ENCODE peak calls at places on chromosomes 13 and 19, in ten cellular contexts. One of them, this sample, is unnamed.

GRCh38 chr13:19862511-19863313 is 737 bp downstream of the ZMYM5 start:
- DNase-seq in BJ: no peak
- DNase-seq in right lobe of liver: no peak
- DNase-seq in lower lobe of right lung: peak; percentile 56
- DNase-seq in HFF-Myc: no peak
- DNase-seq in neural progenitor cell: peak; percentile 66
- DNase-seq in bronchial epithelial cell: peak; percentile 30
- DNase-seq in left lung: peak; percentile 52
- DNase-seq in thoracic aorta: no peak
- DNase-seq in CD8-positive, alpha-beta T cell: peak; percentile 49
- DNase-seq in this sample: peak; percentile 60

GRCh38 chr19:51293571-51294210 is 17.8 kb upstream of the IGLON5 start:
- DNase-seq in lower lobe of right lung: no peak
- DNase-seq in left lung: no peak
- DNase-seq in BJ: no peak
- DNase-seq in neural progenitor cell: no peak
- DNase-seq in thoracic aorta: no peak
- DNase-seq in HFF-Myc: no peak
- DNase-seq in CD8-positive, alpha-beta T cell: no peak
- DNase-seq in bronchial epithelial cell: no peak
- DNase-seq in right lobe of liver: no peak
- DNase-seq in this sample: no peak

GRCh38 chr13:27186295-27186694 is 14.7 kb upstream of the USP12 start:
- DNase-seq in bronchial epithelial cell: peak; percentile 75
- DNase-seq in neural progenitor cell: no peak
- DNase-seq in CD8-positive, alpha-beta T cell: no peak
- DNase-seq in HFF-Myc: no peak
- DNase-seq in thoracic aorta: no peak
- DNase-seq in lower lobe of right lung: no peak
- DNase-seq in BJ: no peak
- DNase-seq in left lung: no peak
- DNase-seq in right lobe of liver: no peak
- DNase-seq in this sample: no peak

GRCh38 chr13:29810898-29811297 is 39.5 kb downstream of the UBL3 start:
- DNase-seq in CD8-positive, alpha-beta T cell: no peak
- DNase-seq in neural progenitor cell: no peak
- DNase-seq in bronchial epithelial cell: no peak
- DNase-seq in left lung: no peak
- DNase-seq in thoracic aorta: no peak
- DNase-seq in HFF-Myc: no peak
- DNase-seq in BJ: no peak
- DNase-seq in lower lobe of right lung: no peak
- DNase-seq in right lobe of liver: no peak
- DNase-seq in this sample: no peak

GRCh38 chr13:26473571-26474230 is 83.8 kb upstream of the WASF3 start:
- DNase-seq in HFF-Myc: no peak
- DNase-seq in bronchial epithelial cell: no peak
- DNase-seq in right lobe of liver: no peak
- DNase-seq in left lung: no peak
- DNase-seq in thoracic aorta: no peak
- DNase-seq in neural progenitor cell: no peak
- DNase-seq in BJ: no peak
- DNase-seq in lower lobe of right lung: no peak
- DNase-seq in CD8-positive, alpha-beta T cell: no peak
- DNase-seq in this sample: no peak

GRCh38 chr19:30666301-30666803 is 294.2 kb downstream of the ZNF536 start:
- DNase-seq in bronchial epithelial cell: no peak
- DNase-seq in right lobe of liver: peak; percentile 58
- DNase-seq in neural progenitor cell: peak; percentile 80
- DNase-seq in lower lobe of right lung: no peak
- DNase-seq in BJ: no peak
- DNase-seq in CD8-positive, alpha-beta T cell: peak; percentile 48
- DNase-seq in HFF-Myc: no peak
- DNase-seq in left lung: no peak
- DNase-seq in thoracic aorta: no peak
- DNase-seq in this sample: no peak

GRCh38 chr19:6723738-6724137 is 3.3 kb upstream of the C3 start:
- DNase-seq in BJ: no peak
- DNase-seq in left lung: no peak
- DNase-seq in bronchial epithelial cell: no peak
- DNase-seq in neural progenitor cell: no peak
- DNase-seq in thoracic aorta: no peak
- DNase-seq in CD8-positive, alpha-beta T cell: no peak
- DNase-seq in right lobe of liver: peak; percentile 12
- DNase-seq in lower lobe of right lung: peak; percentile 45
- DNase-seq in HFF-Myc: no peak
- DNase-seq in this sample: no peak

GRCh38 chr19:7010722-7011593 is 10.3 kb downstream of the MBD3L2B start:
- DNase-seq in right lobe of liver: no peak
- DNase-seq in neural progenitor cell: no peak
- DNase-seq in CD8-positive, alpha-beta T cell: no peak
- DNase-seq in thoracic aorta: no peak
- DNase-seq in bronchial epithelial cell: no peak
- DNase-seq in BJ: no peak
- DNase-seq in lower lobe of right lung: no peak
- DNase-seq in left lung: no peak
- DNase-seq in HFF-Myc: no peak
- DNase-seq in this sample: no peak

GRCh38 chr13:98508280-98509074 is 68.4 kb downstream of the STK24 start:
- DNase-seq in HFF-Myc: no peak
- DNase-seq in thoracic aorta: no peak
- DNase-seq in lower lobe of right lung: no peak
- DNase-seq in left lung: no peak
- DNase-seq in right lobe of liver: no peak
- DNase-seq in neural progenitor cell: no peak
- DNase-seq in BJ: no peak
- DNase-seq in bronchial epithelial cell: peak; percentile 58
- DNase-seq in CD8-positive, alpha-beta T cell: no peak
- DNase-seq in this sample: no peak

GRCh38 chr13:114140131-114140908 is 7.9 kb upstream of the RASA3 start:
- DNase-seq in thoracic aorta: no peak
- DNase-seq in neural progenitor cell: no peak
- DNase-seq in right lobe of liver: peak; percentile 11
- DNase-seq in bronchial epithelial cell: no peak
- DNase-seq in CD8-positive, alpha-beta T cell: peak; percentile 57
- DNase-seq in left lung: no peak
- DNase-seq in lower lobe of right lung: no peak
- DNase-seq in HFF-Myc: no peak
- DNase-seq in BJ: no peak
- DNase-seq in this sample: peak; percentile 74

GRCh38 chr13:110340812-110341444 is 33.8 kb downstream of the COL4A2 start:
- DNase-seq in HFF-Myc: no peak
- DNase-seq in BJ: no peak
- DNase-seq in thoracic aorta: peak; percentile 95
- DNase-seq in lower lobe of right lung: peak; percentile 73
- DNase-seq in left lung: peak; percentile 66
- DNase-seq in neural progenitor cell: no peak
- DNase-seq in right lobe of liver: peak; percentile 74
- DNase-seq in bronchial epithelial cell: no peak
- DNase-seq in CD8-positive, alpha-beta T cell: peak; percentile 57
- DNase-seq in this sample: peak; percentile 59

GRCh38 chr13:94656766-94657165 is 55.1 kb downstream of the GPR180 start:
- DNase-seq in HFF-Myc: peak; percentile 78
- DNase-seq in CD8-positive, alpha-beta T cell: no peak
- DNase-seq in neural progenitor cell: no peak
- DNase-seq in thoracic aorta: no peak
- DNase-seq in BJ: peak; percentile 94
- DNase-seq in lower lobe of right lung: no peak
- DNase-seq in left lung: no peak
- DNase-seq in bronchial epithelial cell: peak; percentile 91
- DNase-seq in right lobe of liver: no peak
- DNase-seq in this sample: no peak

GRCh38 chr19:47124937-47125668 is 5.5 kb upstream of the SAE1 start:
- DNase-seq in HFF-Myc: no peak
- DNase-seq in neural progenitor cell: peak; percentile 83
- DNase-seq in CD8-positive, alpha-beta T cell: no peak
- DNase-seq in right lobe of liver: no peak
- DNase-seq in left lung: no peak
- DNase-seq in bronchial epithelial cell: peak; percentile 73
- DNase-seq in thoracic aorta: no peak
- DNase-seq in lower lobe of right lung: no peak
- DNase-seq in BJ: no peak
- DNase-seq in this sample: no peak

GRCh38 chr13:93716623-93717022 is 490.0 kb downstream of the GPC6 start:
- DNase-seq in BJ: no peak
- DNase-seq in lower lobe of right lung: no peak
- DNase-seq in left lung: no peak
- DNase-seq in right lobe of liver: no peak
- DNase-seq in thoracic aorta: no peak
- DNase-seq in CD8-positive, alpha-beta T cell: no peak
- DNase-seq in neural progenitor cell: no peak
- DNase-seq in HFF-Myc: no peak
- DNase-seq in bronchial epithelial cell: no peak
- DNase-seq in this sample: no peak

GRCh38 chr13:94470126-94470525 is 9.4 kb downstream of the DCT start:
- DNase-seq in BJ: no peak
- DNase-seq in neural progenitor cell: no peak
- DNase-seq in lower lobe of right lung: no peak
- DNase-seq in left lung: no peak
- DNase-seq in bronchial epithelial cell: no peak
- DNase-seq in CD8-positive, alpha-beta T cell: no peak
- DNase-seq in right lobe of liver: no peak
- DNase-seq in thoracic aorta: no peak
- DNase-seq in HFF-Myc: no peak
- DNase-seq in this sample: no peak

DNA sequence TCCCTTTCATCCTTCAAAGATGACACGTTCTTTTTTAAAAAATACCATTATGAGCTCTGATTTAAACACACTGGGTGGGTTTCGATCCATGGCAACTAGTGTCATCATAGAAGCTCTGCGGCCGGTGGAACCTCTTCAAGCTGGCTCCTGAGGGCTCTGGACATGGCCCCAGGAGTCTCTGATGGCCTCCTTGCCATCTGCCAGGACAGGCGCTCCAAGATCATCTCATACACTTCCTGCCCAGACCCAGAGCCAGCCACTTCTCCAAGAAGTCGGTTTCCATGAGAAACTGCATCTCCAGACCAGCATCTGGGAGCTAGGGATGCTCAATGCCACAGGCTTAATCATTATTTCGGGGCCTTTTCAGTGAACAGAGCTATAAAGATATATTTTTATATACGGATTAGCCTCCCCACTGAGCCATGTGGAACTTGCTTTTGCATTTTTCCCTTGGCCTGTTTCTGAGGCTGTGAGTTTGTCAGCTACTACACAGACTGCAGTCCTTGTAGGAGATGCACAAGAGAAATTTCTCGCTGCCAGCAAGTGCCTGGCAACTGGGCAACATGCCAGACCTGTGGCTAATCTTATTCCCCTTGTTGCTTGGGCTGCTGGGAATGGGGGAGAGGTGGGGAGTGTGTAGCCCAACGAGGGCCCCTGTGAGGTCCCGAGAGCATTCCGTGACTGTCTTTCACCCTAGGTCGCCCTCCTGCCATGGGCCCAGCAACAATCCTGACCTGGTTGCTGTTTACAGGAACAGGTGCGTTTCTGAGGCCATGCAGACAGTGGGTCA is 15.9 kb downstream of the SUGP1 start:
- DNase-seq in lower lobe of right lung: no peak
- DNase-seq in CD8-positive, alpha-beta T cell: no peak
- DNase-seq in left lung: no peak
- DNase-seq in neural progenitor cell: no peak
- DNase-seq in thoracic aorta: no peak
- DNase-seq in bronchial epithelial cell: no peak
- DNase-seq in right lobe of liver: no peak
- DNase-seq in HFF-Myc: no peak
- DNase-seq in BJ: no peak
- DNase-seq in this sample: no peak
- H3K4me3 ChIP-seq in lower lobe of right lung: no peak overlapping the region
- H3K4me3 ChIP-seq in CD8-positive, alpha-beta T cell: no peak overlapping the region
- H3K4me3 ChIP-seq in left lung: no peak overlapping the region
- H3K4me3 ChIP-seq in neural progenitor cell: no peak overlapping the region
- H3K4me3 ChIP-seq in thoracic aorta: no peak overlapping the region
- H3K4me3 ChIP-seq in bronchial epithelial cell: no peak overlapping the region
- H3K4me3 ChIP-seq in right lobe of liver: no peak overlapping the region
- H3K4me3 ChIP-seq in HFF-Myc: no peak overlapping the region
- H3K4me3 ChIP-seq in BJ: no peak overlapping the region
- H3K4me3 ChIP-seq in this sample: no peak overlapping the region

GRCh38 chr19:29255006-29255405 is 42.1 kb upstream of the UQCRFS1 start:
- DNase-seq in CD8-positive, alpha-beta T cell: no peak
- DNase-seq in HFF-Myc: no peak
- DNase-seq in bronchial epithelial cell: no peak
- DNase-seq in lower lobe of right lung: no peak
- DNase-seq in thoracic aorta: no peak
- DNase-seq in right lobe of liver: no peak
- DNase-seq in BJ: no peak
- DNase-seq in neural progenitor cell: no peak
- DNase-seq in left lung: no peak
- DNase-seq in this sample: no peak
- TF ChIP-seq CTCF in CD8-positive, alpha-beta T cell: no peak
- TF ChIP-seq CTCF in HFF-Myc: no peak
- TF ChIP-seq CTCF in bronchial epithelial cell: no peak
- TF ChIP-seq CTCF in lower lobe of right lung: no peak
- TF ChIP-seq CTCF in thoracic aorta: no peak
- TF ChIP-seq CTCF in right lobe of liver: no peak
- TF ChIP-seq CTCF in BJ: no peak
- TF ChIP-seq CTCF in neural progenitor cell: no peak
- TF ChIP-seq CTCF in left lung: no peak
- TF ChIP-seq CTCF in this sample: no peak

GRCh38 chr19:54316746-54317107 is 3.8 kb upstream of the LILRA5 start:
- DNase-seq in bronchial epithelial cell: no peak
- DNase-seq in CD8-positive, alpha-beta T cell: no peak
- DNase-seq in right lobe of liver: peak; percentile 45
- DNase-seq in neural progenitor cell: peak; percentile 24
- DNase-seq in lower lobe of right lung: peak; percentile 86
- DNase-seq in left lung: peak; percentile 81
- DNase-seq in BJ: no peak
- DNase-seq in thoracic aorta: no peak
- DNase-seq in HFF-Myc: no peak
- DNase-seq in this sample: no peak
- H3K4me3 ChIP-seq in bronchial epithelial cell: no peak overlapping the region
- H3K4me3 ChIP-seq in CD8-positive, alpha-beta T cell: no peak overlapping the region
- H3K4me3 ChIP-seq in right lobe of liver: no peak overlapping the region
- H3K4me3 ChIP-seq in neural progenitor cell: no peak overlapping the region
- H3K4me3 ChIP-seq in lower lobe of right lung: no peak overlapping the region
- H3K4me3 ChIP-seq in left lung: peak overlapping the region; percentile 16
- H3K4me3 ChIP-seq in BJ: no peak overlapping the region
- H3K4me3 ChIP-seq in thoracic aorta: no peak overlapping the region
- H3K4me3 ChIP-seq in HFF-Myc: no peak overlapping the region
- H3K4me3 ChIP-seq in this sample: no peak overlapping the region

DNA sequence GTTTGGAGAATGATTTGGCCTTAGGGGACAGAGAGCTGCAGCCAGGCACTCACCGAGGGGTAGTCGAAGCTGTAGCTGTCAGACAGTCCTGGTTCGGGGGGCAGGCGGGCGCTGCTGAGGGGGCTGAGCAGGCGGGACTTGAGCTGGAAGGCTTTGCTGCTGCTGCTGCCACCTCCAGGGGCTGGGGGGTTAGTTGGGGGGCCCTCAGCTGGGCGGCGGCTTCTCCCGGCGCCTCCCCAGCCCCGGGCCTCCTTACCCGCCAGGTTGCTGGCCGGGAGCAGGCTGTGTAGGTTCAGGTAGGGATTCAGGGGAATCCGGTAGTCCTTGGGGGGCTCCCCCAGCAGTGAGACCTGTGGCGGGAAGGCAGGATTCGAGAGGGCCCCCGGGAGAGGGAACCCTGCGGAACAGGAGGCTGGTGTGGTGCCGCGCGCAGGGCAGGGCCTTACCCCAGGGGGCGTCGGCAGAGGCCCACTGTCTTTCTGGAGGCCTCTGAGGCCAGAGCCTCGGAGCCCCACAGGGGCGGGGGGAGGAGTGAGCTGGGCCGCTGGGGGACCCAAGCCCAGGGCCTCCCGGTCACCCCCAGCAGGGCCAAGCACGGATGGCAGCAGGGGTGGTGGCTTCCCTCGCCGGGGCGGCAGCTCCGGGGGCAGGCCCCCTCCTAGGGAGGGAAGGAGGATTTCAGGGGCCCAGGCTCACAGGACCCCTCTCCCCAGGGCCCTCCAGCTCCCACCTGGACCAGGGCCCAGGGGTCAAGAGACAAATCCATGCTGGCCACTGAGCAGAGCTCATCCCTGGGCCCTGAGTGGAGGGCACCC is 5.0 kb upstream of the FDX2 start:
- DNase-seq in BJ: no peak
- DNase-seq in left lung: no peak
- DNase-seq in CD8-positive, alpha-beta T cell: no peak
- DNase-seq in thoracic aorta: no peak
- DNase-seq in HFF-Myc: no peak
- DNase-seq in right lobe of liver: no peak
- DNase-seq in neural progenitor cell: no peak
- DNase-seq in bronchial epithelial cell: no peak
- DNase-seq in lower lobe of right lung: no peak
- DNase-seq in this sample: peak; percentile 41
- TF ChIP-seq CTCF in BJ: no peak
- TF ChIP-seq CTCF in left lung: no peak
- TF ChIP-seq CTCF in CD8-positive, alpha-beta T cell: no peak
- TF ChIP-seq CTCF in thoracic aorta: no peak
- TF ChIP-seq CTCF in HFF-Myc: no peak
- TF ChIP-seq CTCF in right lobe of liver: no peak
- TF ChIP-seq CTCF in neural progenitor cell: no peak
- TF ChIP-seq CTCF in bronchial epithelial cell: no peak
- TF ChIP-seq CTCF in lower lobe of right lung: no peak
- TF ChIP-seq CTCF in this sample: no peak

This sample was measured in mucosa of descending colon.